ENCODE peak calls at places on chromosomes 11 and 22, in seven cellular contexts. One of them, this sample, is unnamed.

GRCh38 chr22:20771918-20772625 is 1.8 kb upstream of the SERPIND1 start:
- DNase-seq in gastrocnemius medialis: no peak
- DNase-seq in adrenal gland: no peak
- DNase-seq in fibroblast of the aortic adventitia: no peak
- DNase-seq in left ventricle myocardium inferior: no peak
- DNase-seq in kidney: no peak
- DNase-seq in tibial nerve: no peak
- DNase-seq in this sample: no peak

GRCh38 chr22:36977401-36977861 is 41.8 kb downstream of the TST start:
- DNase-seq in gastrocnemius medialis: no peak
- DNase-seq in adrenal gland: peak; percentile 51
- DNase-seq in fibroblast of the aortic adventitia: peak; percentile 20
- DNase-seq in left ventricle myocardium inferior: peak; percentile 48
- DNase-seq in kidney: peak; percentile 87
- DNase-seq in tibial nerve: peak; percentile 9
- DNase-seq in this sample: no peak

GRCh38 chr22:22943521-22944267 is 56.1 kb downstream of the IGLL5 start:
- DNase-seq in gastrocnemius medialis: no peak
- DNase-seq in adrenal gland: peak; percentile 2
- DNase-seq in fibroblast of the aortic adventitia: no peak
- DNase-seq in left ventricle myocardium inferior: no peak
- DNase-seq in kidney: no peak
- DNase-seq in tibial nerve: no peak
- DNase-seq in this sample: no peak

GRCh38 chr11:68275721-68276488 is 4.1 kb upstream of the C11orf24 start:
- DNase-seq in gastrocnemius medialis: no peak
- DNase-seq in adrenal gland: no peak
- DNase-seq in fibroblast of the aortic adventitia: no peak
- DNase-seq in left ventricle myocardium inferior: no peak
- DNase-seq in kidney: no peak
- DNase-seq in tibial nerve: no peak
- DNase-seq in this sample: peak; percentile 53

GRCh38 chr11:73287400-73288101 is 15.4 kb downstream of the P2RY6 start:
- DNase-seq in gastrocnemius medialis: no peak
- DNase-seq in adrenal gland: peak; percentile 46
- DNase-seq in fibroblast of the aortic adventitia: no peak
- DNase-seq in left ventricle myocardium inferior: no peak
- DNase-seq in kidney: peak; percentile 74
- DNase-seq in tibial nerve: no peak
- DNase-seq in this sample: no peak

GRCh38 chr11:1669546-1670218 is 27.3 kb upstream of the KRTAP5-6 start:
- DNase-seq in gastrocnemius medialis: no peak
- DNase-seq in adrenal gland: no peak
- DNase-seq in fibroblast of the aortic adventitia: peak; percentile 2
- DNase-seq in left ventricle myocardium inferior: no peak
- DNase-seq in kidney: no peak
- DNase-seq in tibial nerve: no peak
- DNase-seq in this sample: no peak

GRCh38 chr22:44393066-44393465 is 80.3 kb upstream of the SHISAL1 start:
- DNase-seq in gastrocnemius medialis: no peak
- DNase-seq in adrenal gland: no peak
- DNase-seq in fibroblast of the aortic adventitia: no peak
- DNase-seq in left ventricle myocardium inferior: peak; percentile 6
- DNase-seq in kidney: peak; percentile 46
- DNase-seq in tibial nerve: no peak
- DNase-seq in this sample: no peak

GRCh38 chr11:110311783-110312578 is 15.6 kb upstream of the RDX start:
- DNase-seq in gastrocnemius medialis: no peak
- DNase-seq in adrenal gland: peak; percentile 69
- DNase-seq in fibroblast of the aortic adventitia: peak; percentile 82
- DNase-seq in left ventricle myocardium inferior: no peak
- DNase-seq in kidney: no peak
- DNase-seq in tibial nerve: no peak
- DNase-seq in this sample: peak; percentile 59

GRCh38 chr11:110349109-110349996 is 52.9 kb upstream of the RDX start:
- DNase-seq in gastrocnemius medialis: no peak
- DNase-seq in adrenal gland: no peak
- DNase-seq in fibroblast of the aortic adventitia: no peak
- DNase-seq in left ventricle myocardium inferior: no peak
- DNase-seq in kidney: no peak
- DNase-seq in tibial nerve: no peak
- DNase-seq in this sample: no peak

GRCh38 chr22:32177221-32177765 is 18.2 kb upstream of the C22orf42 start:
- DNase-seq in gastrocnemius medialis: no peak
- DNase-seq in adrenal gland: no peak
- DNase-seq in fibroblast of the aortic adventitia: no peak
- DNase-seq in left ventricle myocardium inferior: no peak
- DNase-seq in kidney: no peak
- DNase-seq in tibial nerve: no peak
- DNase-seq in this sample: peak; percentile 4

GRCh38 chr22:32123657-32124056 is 35.4 kb downstream of the C22orf42 start:
- DNase-seq in gastrocnemius medialis: no peak
- DNase-seq in adrenal gland: no peak
- DNase-seq in fibroblast of the aortic adventitia: no peak
- DNase-seq in left ventricle myocardium inferior: no peak
- DNase-seq in kidney: no peak
- DNase-seq in tibial nerve: no peak
- DNase-seq in this sample: no peak

GRCh38 chr22:27719535-27720227 is 81.9 kb downstream of the MN1 start:
- DNase-seq in gastrocnemius medialis: peak; percentile 49
- DNase-seq in adrenal gland: peak; percentile 29
- DNase-seq in fibroblast of the aortic adventitia: peak; percentile 82
- DNase-seq in left ventricle myocardium inferior: no peak
- DNase-seq in kidney: no peak
- DNase-seq in tibial nerve: no peak
- DNase-seq in this sample: peak; percentile 100

GRCh38 chr11:100830295-100830694 is 143.2 kb downstream of the ARHGAP42 start:
- DNase-seq in gastrocnemius medialis: peak; percentile 66
- DNase-seq in adrenal gland: no peak
- DNase-seq in fibroblast of the aortic adventitia: no peak
- DNase-seq in left ventricle myocardium inferior: no peak
- DNase-seq in kidney: peak; percentile 67
- DNase-seq in tibial nerve: no peak
- DNase-seq in this sample: peak; percentile 16

GRCh38 chr11:79043726-79044125 is 397.1 kb downstream of the TENM4 start:
- DNase-seq in gastrocnemius medialis: no peak
- DNase-seq in adrenal gland: no peak
- DNase-seq in fibroblast of the aortic adventitia: peak; percentile 37
- DNase-seq in left ventricle myocardium inferior: no peak
- DNase-seq in kidney: no peak
- DNase-seq in tibial nerve: no peak
- DNase-seq in this sample: no peak
- TF ChIP-seq CTCF in gastrocnemius medialis: no peak
- TF ChIP-seq CTCF in adrenal gland: no peak
- TF ChIP-seq CTCF in fibroblast of the aortic adventitia: no peak
- TF ChIP-seq CTCF in left ventricle myocardium inferior: no peak
- TF ChIP-seq CTCF in kidney: no peak
- TF ChIP-seq CTCF in tibial nerve: no peak
- TF ChIP-seq CTCF in this sample: no peak

GRCh38 chr22:48490513-48491411 is 1336.9 kb downstream of the BRD1 start:
- DNase-seq in gastrocnemius medialis: no peak
- DNase-seq in adrenal gland: no peak
- DNase-seq in fibroblast of the aortic adventitia: no peak
- DNase-seq in left ventricle myocardium inferior: no peak
- DNase-seq in kidney: no peak
- DNase-seq in tibial nerve: no peak
- DNase-seq in this sample: no peak
- H3K4me3 ChIP-seq in gastrocnemius medialis: no peak overlapping the region
- H3K4me3 ChIP-seq in adrenal gland: no peak overlapping the region
- H3K4me3 ChIP-seq in fibroblast of the aortic adventitia: peak overlapping the region; percentile 9
- H3K4me3 ChIP-seq in left ventricle myocardium inferior: peak overlapping the region; percentile 57
- H3K4me3 ChIP-seq in kidney: no peak overlapping the region
- H3K4me3 ChIP-seq in tibial nerve: peak overlapping the region; percentile 53
- H3K4me3 ChIP-seq in this sample: no peak overlapping the region

GRCh38 chr11:92399702-92400101 is 175.1 kb downstream of the FAT3 start:
- DNase-seq in gastrocnemius medialis: no peak
- DNase-seq in adrenal gland: no peak
- DNase-seq in fibroblast of the aortic adventitia: no peak
- DNase-seq in left ventricle myocardium inferior: no peak
- DNase-seq in kidney: no peak
- DNase-seq in tibial nerve: no peak
- DNase-seq in this sample: peak; percentile 8
- TF ChIP-seq CTCF in gastrocnemius medialis: no peak
- TF ChIP-seq CTCF in adrenal gland: no peak
- TF ChIP-seq CTCF in fibroblast of the aortic adventitia: no peak
- TF ChIP-seq CTCF in left ventricle myocardium inferior: peak; percentile 16
- TF ChIP-seq CTCF in kidney: no peak
- TF ChIP-seq CTCF in tibial nerve: no peak
- TF ChIP-seq CTCF in this sample: no peak

DNA sequence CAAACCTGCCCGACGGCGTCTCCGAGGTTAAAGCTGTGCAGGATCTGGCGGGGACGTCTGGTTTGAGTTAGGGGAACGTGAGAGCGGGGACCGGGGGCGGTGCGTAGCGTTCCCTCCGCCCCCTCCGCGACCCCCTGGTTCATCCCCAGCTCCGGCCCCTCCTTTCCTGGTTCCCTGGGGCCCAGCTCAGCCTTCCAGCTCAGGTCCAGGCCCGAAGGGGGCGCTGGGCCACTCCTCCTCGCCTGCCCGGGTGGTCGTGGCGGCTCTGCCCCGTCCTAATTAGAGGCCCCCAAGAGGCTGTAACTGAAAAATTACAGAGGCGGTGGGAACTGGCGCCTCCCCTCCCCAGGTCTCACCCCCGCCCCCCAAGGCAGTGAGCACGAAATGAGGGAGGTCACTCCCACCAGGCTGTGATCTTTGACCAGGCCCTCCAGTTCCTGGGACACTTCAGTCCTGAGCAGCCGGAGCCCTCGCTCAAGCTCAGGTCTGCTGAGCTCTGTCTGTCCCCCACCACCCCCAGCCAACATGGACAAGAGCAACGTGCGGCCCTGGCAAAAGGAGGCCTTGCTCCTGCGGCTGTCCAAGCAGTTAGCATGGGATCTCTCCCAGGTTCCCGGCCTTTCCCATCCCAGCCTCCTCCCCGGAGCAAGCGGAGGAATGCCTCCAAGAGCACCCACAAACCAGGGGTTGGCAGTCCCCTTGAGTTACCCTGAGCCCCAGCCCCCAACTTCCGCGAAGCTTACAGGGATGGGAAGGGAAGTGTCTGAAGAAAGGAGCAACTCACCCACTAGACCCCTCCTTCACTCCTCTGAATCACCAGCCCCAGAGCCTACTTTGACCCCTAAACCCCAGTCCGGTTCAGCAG is 3.3 kb downstream of the CD248 start:
- DNase-seq in gastrocnemius medialis: no peak
- DNase-seq in adrenal gland: no peak
- DNase-seq in fibroblast of the aortic adventitia: peak; percentile 50
- DNase-seq in left ventricle myocardium inferior: peak; percentile 41
- DNase-seq in kidney: peak; percentile 88
- DNase-seq in tibial nerve: no peak
- DNase-seq in this sample: no peak
- H3K4me3 ChIP-seq in gastrocnemius medialis: peak overlapping the region; percentile 79
- H3K4me3 ChIP-seq in adrenal gland: no peak overlapping the region
- H3K4me3 ChIP-seq in fibroblast of the aortic adventitia: peak overlapping the region; percentile 98
- H3K4me3 ChIP-seq in left ventricle myocardium inferior: peak overlapping the region; percentile 73
- H3K4me3 ChIP-seq in kidney: peak overlapping the region; percentile 82
- H3K4me3 ChIP-seq in tibial nerve: peak overlapping the region; percentile 54
- H3K4me3 ChIP-seq in this sample: peak overlapping the region; percentile 11